ENCODE peak calls at places on chromosome 2, in four cellular contexts. One of them, this sample, is unnamed.

GRCh38 chr2:46747297-46747818 is 168.2 kb downstream of the MCFD2 start:
- DNase-seq in HCEC 1CT: no peak
- DNase-seq in activated naive CD4-positive, alpha-beta T cell treated with Interleukin-2 at 50 U/mL for 16 hours: no peak
- DNase-seq in fibroblast of lung: peak
- DNase-seq in this sample: no peak

GRCh38 chr2:182004945-182005344 is 19.3 kb downstream of the PPP1R1C start:
- DNase-seq in HCEC 1CT: no peak
- DNase-seq in activated naive CD4-positive, alpha-beta T cell treated with Interleukin-2 at 50 U/mL for 16 hours: no peak
- DNase-seq in fibroblast of lung: no peak
- DNase-seq in this sample: no peak

GRCh38 chr2:21333694-21334093 is 209.9 kb downstream of the TDRD15 start:
- DNase-seq in HCEC 1CT: no peak
- DNase-seq in activated naive CD4-positive, alpha-beta T cell treated with Interleukin-2 at 50 U/mL for 16 hours: no peak
- DNase-seq in fibroblast of lung: no peak
- DNase-seq in this sample: no peak

GRCh38 chr2:129768485-129769258 is 210.8 kb upstream of the RAB6C start:
- DNase-seq in HCEC 1CT: no peak
- DNase-seq in activated naive CD4-positive, alpha-beta T cell treated with Interleukin-2 at 50 U/mL for 16 hours: no peak
- DNase-seq in fibroblast of lung: no peak
- DNase-seq in this sample: no peak

GRCh38 chr2:235098273-235098672 is 146.5 kb downstream of the SH3BP4 start:
- DNase-seq in HCEC 1CT: no peak
- DNase-seq in activated naive CD4-positive, alpha-beta T cell treated with Interleukin-2 at 50 U/mL for 16 hours: no peak
- DNase-seq in fibroblast of lung: no peak
- DNase-seq in this sample: no peak

GRCh38 chr2:126885701-126886121 is 13.0 kb upstream of the TEX51 start:
- DNase-seq in HCEC 1CT: peak
- DNase-seq in activated naive CD4-positive, alpha-beta T cell treated with Interleukin-2 at 50 U/mL for 16 hours: no peak
- DNase-seq in fibroblast of lung: peak
- DNase-seq in this sample: no peak

GRCh38 chr2:18741888-18742287 is 152.5 kb upstream of the NT5C1B start:
- DNase-seq in HCEC 1CT: no peak
- DNase-seq in activated naive CD4-positive, alpha-beta T cell treated with Interleukin-2 at 50 U/mL for 16 hours: no peak
- DNase-seq in fibroblast of lung: peak
- DNase-seq in this sample: no peak

GRCh38 chr2:217733461-217733860 is 269.3 kb downstream of the TNS1 start:
- DNase-seq in HCEC 1CT: no peak
- DNase-seq in activated naive CD4-positive, alpha-beta T cell treated with Interleukin-2 at 50 U/mL for 16 hours: no peak
- DNase-seq in fibroblast of lung: no peak
- DNase-seq in this sample: no peak

GRCh38 chr2:204860249-204860648 is 315.0 kb downstream of the PARD3B start:
- DNase-seq in HCEC 1CT: no peak
- DNase-seq in activated naive CD4-positive, alpha-beta T cell treated with Interleukin-2 at 50 U/mL for 16 hours: no peak
- DNase-seq in fibroblast of lung: peak
- DNase-seq in this sample: no peak

GRCh38 chr2:98355881-98356280 is 9.6 kb downstream of the CNGA3 start:
- DNase-seq in HCEC 1CT: no peak
- DNase-seq in activated naive CD4-positive, alpha-beta T cell treated with Interleukin-2 at 50 U/mL for 16 hours: no peak
- DNase-seq in fibroblast of lung: no peak
- DNase-seq in this sample: no peak

GRCh38 chr2:147224070-147224469 is 620.8 kb upstream of the ACVR2A start:
- DNase-seq in HCEC 1CT: peak
- DNase-seq in activated naive CD4-positive, alpha-beta T cell treated with Interleukin-2 at 50 U/mL for 16 hours: no peak
- DNase-seq in fibroblast of lung: no peak
- DNase-seq in this sample: no peak

GRCh38 chr2:238706673-238707072 is 141.2 kb upstream of the TWIST2 start:
- DNase-seq in HCEC 1CT: no peak
- DNase-seq in activated naive CD4-positive, alpha-beta T cell treated with Interleukin-2 at 50 U/mL for 16 hours: no peak
- DNase-seq in fibroblast of lung: no peak
- DNase-seq in this sample: no peak

GRCh38 chr2:219592721-219593120 is 4.9 kb upstream of the STK11IP start:
- DNase-seq in HCEC 1CT: no peak
- DNase-seq in activated naive CD4-positive, alpha-beta T cell treated with Interleukin-2 at 50 U/mL for 16 hours: no peak
- DNase-seq in fibroblast of lung: no peak
- DNase-seq in this sample: no peak

GRCh38 chr2:237862528-237862895 is 3.1 kb downstream of the RAMP1 start:
- DNase-seq in HCEC 1CT: no peak
- DNase-seq in activated naive CD4-positive, alpha-beta T cell treated with Interleukin-2 at 50 U/mL for 16 hours: no peak
- DNase-seq in fibroblast of lung: no peak
- DNase-seq in this sample: no peak

GRCh38 chr2:19786408-19787058 is 115.2 kb downstream of the TTC32 start:
- DNase-seq in HCEC 1CT: peak
- DNase-seq in activated naive CD4-positive, alpha-beta T cell treated with Interleukin-2 at 50 U/mL for 16 hours: no peak
- DNase-seq in fibroblast of lung: peak
- DNase-seq in this sample: no peak

GRCh38 chr2:42810971-42811865 is 18.8 kb upstream of the HAAO start:
- DNase-seq in HCEC 1CT: peak
- DNase-seq in activated naive CD4-positive, alpha-beta T cell treated with Interleukin-2 at 50 U/mL for 16 hours: peak
- DNase-seq in fibroblast of lung: peak
- DNase-seq in this sample: no peak

GRCh38 chr2:128354731-128355470 is 36.2 kb upstream of the HS6ST1 start:
- DNase-seq in HCEC 1CT: no peak
- DNase-seq in activated naive CD4-positive, alpha-beta T cell treated with Interleukin-2 at 50 U/mL for 16 hours: no peak
- DNase-seq in fibroblast of lung: peak
- DNase-seq in this sample: no peak

GRCh38 chr2:128467321-128467901 is 148.7 kb upstream of the HS6ST1 start:
- DNase-seq in HCEC 1CT: no peak
- DNase-seq in activated naive CD4-positive, alpha-beta T cell treated with Interleukin-2 at 50 U/mL for 16 hours: no peak
- DNase-seq in fibroblast of lung: no peak
- DNase-seq in this sample: no peak

GRCh38 chr2:241809383-241810303 is 650 bp downstream of the NEU4 start:
- DNase-seq in HCEC 1CT: no peak
- DNase-seq in activated naive CD4-positive, alpha-beta T cell treated with Interleukin-2 at 50 U/mL for 16 hours: no peak
- DNase-seq in fibroblast of lung: no peak
- DNase-seq in this sample: no peak

GRCh38 chr2:240873805-240874714 is 5.4 kb downstream of the AGXT start:
- DNase-seq in HCEC 1CT: peak
- DNase-seq in activated naive CD4-positive, alpha-beta T cell treated with Interleukin-2 at 50 U/mL for 16 hours: no peak
- DNase-seq in fibroblast of lung: no peak
- DNase-seq in this sample: no peak

GRCh38 chr2:216450784-216451183 is 38.5 kb downstream of the SMARCAL1 start:
- DNase-seq in HCEC 1CT: no peak
- DNase-seq in activated naive CD4-positive, alpha-beta T cell treated with Interleukin-2 at 50 U/mL for 16 hours: no peak
- DNase-seq in fibroblast of lung: no peak
- DNase-seq in this sample: no peak

GRCh38 chr2:229634574-229635185 is 79.7 kb downstream of the DNER start:
- DNase-seq in HCEC 1CT: no peak
- DNase-seq in activated naive CD4-positive, alpha-beta T cell treated with Interleukin-2 at 50 U/mL for 16 hours: no peak
- DNase-seq in fibroblast of lung: no peak
- DNase-seq in this sample: no peak

GRCh38 chr2:137957033-137957432 is 7.2 kb upstream of the HNMT start:
- DNase-seq in HCEC 1CT: peak
- DNase-seq in activated naive CD4-positive, alpha-beta T cell treated with Interleukin-2 at 50 U/mL for 16 hours: no peak
- DNase-seq in fibroblast of lung: peak
- DNase-seq in this sample: peak

GRCh38 chr2:8889978-8890377 is 52.6 kb upstream of the KIDINS220 start:
- DNase-seq in HCEC 1CT: no peak
- DNase-seq in activated naive CD4-positive, alpha-beta T cell treated with Interleukin-2 at 50 U/mL for 16 hours: no peak
- DNase-seq in fibroblast of lung: no peak
- DNase-seq in this sample: no peak

GRCh38 chr2:28390241-28390856 is 2.3 kb upstream of the FOSL2 start:
- DNase-seq in HCEC 1CT: peak
- DNase-seq in activated naive CD4-positive, alpha-beta T cell treated with Interleukin-2 at 50 U/mL for 16 hours: peak
- DNase-seq in fibroblast of lung: peak
- DNase-seq in this sample: peak

GRCh38 chr2:63738019-63738418 is 103.7 kb upstream of the UGP2 start:
- DNase-seq in HCEC 1CT: no peak
- DNase-seq in activated naive CD4-positive, alpha-beta T cell treated with Interleukin-2 at 50 U/mL for 16 hours: no peak
- DNase-seq in fibroblast of lung: no peak
- DNase-seq in this sample: no peak

GRCh38 chr2:120605231-120605935 is 130.3 kb upstream of the GLI2 start:
- DNase-seq in HCEC 1CT: no peak
- DNase-seq in activated naive CD4-positive, alpha-beta T cell treated with Interleukin-2 at 50 U/mL for 16 hours: no peak
- DNase-seq in fibroblast of lung: no peak
- DNase-seq in this sample: no peak

GRCh38 chr2:218886461-218886947 is 5.9 kb downstream of the WNT10A start:
- DNase-seq in HCEC 1CT: no peak
- DNase-seq in activated naive CD4-positive, alpha-beta T cell treated with Interleukin-2 at 50 U/mL for 16 hours: no peak
- DNase-seq in fibroblast of lung: no peak
- DNase-seq in this sample: no peak

GRCh38 chr2:218022851-218023530 is 20.2 kb upstream of the TNS1 start:
- DNase-seq in HCEC 1CT: no peak
- DNase-seq in activated naive CD4-positive, alpha-beta T cell treated with Interleukin-2 at 50 U/mL for 16 hours: no peak
- DNase-seq in fibroblast of lung: no peak
- DNase-seq in this sample: no peak

GRCh38 chr2:74051504-74051903 is 66.8 kb downstream of the TET3 start:
- DNase-seq in HCEC 1CT: no peak
- DNase-seq in activated naive CD4-positive, alpha-beta T cell treated with Interleukin-2 at 50 U/mL for 16 hours: no peak
- DNase-seq in fibroblast of lung: no peak
- DNase-seq in this sample: no peak

GRCh38 chr2:22855761-22856184 is 529.2 kb upstream of the KLHL29 start:
- DNase-seq in HCEC 1CT: no peak
- DNase-seq in activated naive CD4-positive, alpha-beta T cell treated with Interleukin-2 at 50 U/mL for 16 hours: no peak
- DNase-seq in fibroblast of lung: no peak
- DNase-seq in this sample: no peak

This sample was measured in amniotic stem cell.